ENCODE peak calls at places on chromosomes 1 and 21, in four cellular contexts. C, E, X and T are unnamed samples.

GRCh38 chr1:116709666-116710167 is 42.2 kb upstream of the IGSF3 start:
- DNase-seq in C (no peak), E (no peak), X (no peak), T (no peak)

GRCh38 chr21:31318971-31319370 is 25.1 kb downstream of the TIAM1 start:
- DNase-seq in C (no peak), E (no peak), X (peak), T (no peak)

GRCh38 chr1:117339866-117340357 is 27.3 kb upstream of the MAN1A2 start:
- DNase-seq in C (no peak), E (no peak), X (peak), T (peak)

GRCh38 chr1:199734186-199734585 is 293.3 kb upstream of the NR5A2 start:
- DNase-seq in C (no peak), E (no peak), X (no peak), T (peak)

GRCh38 chr1:156813298-156813697 is 3.4 kb downstream of the SH2D2A start:
- DNase-seq in C (no peak), E (no peak), X (no peak), T (no peak)

GRCh38 chr1:204357551-204357950 is 2.2 kb downstream of the PLEKHA6 start:
- DNase-seq in C (no peak), E (peak), X (no peak), T (peak)

GRCh38 chr1:111887875-111888274 is 101.6 kb downstream of the KCND3 start:
- DNase-seq in C (no peak), E (no peak), X (no peak), T (no peak)

GRCh38 chr1:115764541-115764940 is 4.0 kb downstream of the CASQ2 start:
- DNase-seq in C (no peak), E (no peak), X (peak), T (peak)

GRCh38 chr1:54984126-54984842 is 3.9 kb downstream of the TMEM61 start:
- DNase-seq in C (no peak), E (no peak), X (no peak), T (no peak)

GRCh38 chr1:94592566-94592920 is 51.0 kb upstream of the F3 start:
- DNase-seq in C (peak), E (no peak), X (no peak), T (no peak)

GRCh38 chr1:183822081-183822611 is 17.2 kb downstream of the RGL1 start:
- DNase-seq in C (no peak), E (no peak), X (peak), T (no peak)
- H2BK15ac ChIP-seq in C (no peak), E (no peak), X (peak), T (no peak)

GRCh38 chr1:50487725-50488124 is 64.5 kb upstream of the DMRTA2 start:
- DNase-seq in C (no peak), E (no peak), X (no peak), T (no peak)
- H4K5ac ChIP-seq in C (no peak), E (no peak), X (no peak), T (no peak)

GRCh38 chr1:180262628-180263488 is 32.8 kb downstream of the LHX4 start:
- DNase-seq in C (no peak), E (no peak), X (no peak), T (no peak)
- H2BK15ac ChIP-seq in C (no peak), E (no peak), X (no peak), T (no peak)

GRCh38 chr1:147509786-147510360 is 31.4 kb upstream of the BCL9 start:
- DNase-seq in C (no peak), E (no peak), X (no peak), T (no peak)
- H4K5ac ChIP-seq in C (no peak), E (no peak), X (no peak), T (no peak)

GRCh38 chr1:182141040-182141439 is 79.5 kb upstream of the ZNF648 start:
- DNase-seq in C (no peak), E (no peak), X (no peak), T (peak)
- H2BK15ac ChIP-seq in C (no peak), E (no peak), X (no peak), T (no peak)

DNA sequence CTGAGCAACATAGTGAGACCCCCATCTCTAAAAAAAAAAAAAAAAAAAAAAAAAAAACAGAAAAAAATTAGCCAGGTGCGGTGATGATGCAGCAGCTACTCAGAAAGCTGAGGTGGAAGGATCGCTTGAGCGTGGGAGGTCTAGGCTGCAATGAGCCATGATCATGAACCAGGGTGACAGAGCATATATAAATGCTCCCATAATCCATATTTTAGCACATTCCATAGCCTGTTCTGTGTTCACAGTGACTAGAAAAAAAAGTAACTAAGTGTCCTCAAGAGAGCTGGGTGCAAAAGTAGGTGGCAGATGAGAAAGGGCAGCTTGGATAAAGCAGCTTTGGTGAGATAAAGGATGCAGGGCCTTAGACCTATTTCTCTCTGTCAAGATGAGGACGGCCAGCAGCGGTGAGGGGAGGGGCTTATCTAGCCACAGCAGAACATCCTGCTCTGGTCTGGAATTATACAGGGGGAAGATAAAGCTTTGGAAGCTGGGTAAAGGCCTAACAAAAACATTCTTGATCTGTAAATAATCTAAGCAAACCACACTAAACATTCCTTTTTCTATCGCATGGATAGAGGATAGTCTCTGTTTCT is 205.3 kb downstream of the DAB1 start:
- DNase-seq in C (no peak), E (no peak), X (peak), T (peak)
- H4K5ac ChIP-seq in C (no peak), E (no peak), X (no peak), T (no peak)

GRCh38 chr1:92961896-92962752 is 862 bp upstream of the DIPK1A start:
- DNase-seq in C (no peak), E (peak), X (peak), T (peak)
- H2BK15ac ChIP-seq in C (no peak), E (no peak), X (peak), T (no peak)